ENCODE peak calls at places on chromosomes 1 and 21, in ten cellular contexts. L is amniotic stem cell, E is small intestine, F is fibroblast of mammary gland, U is tibial nerve, C is substantia nigra, N is NT2/D1, Q is left cardiac atrium, Y is fibroblast of lung, Z is hippocampal formation. A is an unnamed sample.

GRCh38 chr1:94279462-94279861 is 42.1 kb upstream of the ARHGAP29 start:
- DNase-seq in L (no peak), E (no peak), F (no peak), U (no peak), C (no peak), N (no peak), Q (no peak), Y (peak), Z (no peak), A (no peak)

GRCh38 chr1:56525463-56526155 is 53.8 kb downstream of the PLPP3 start:
- DNase-seq in L (no peak), E (peak), F (peak), U (peak), C (no peak), N (no peak), Q (no peak), Y (peak), Z (no peak), A (no peak)

GRCh38 chr1:71049951-71050598 is 2.5 kb upstream of the PTGER3 start:
- DNase-seq in L (peak), E (peak), F (peak), U (peak), C (no peak), N (peak), Q (no peak), Y (peak), Z (peak), A (no peak)

GRCh38 chr1:23867542-23867952 is 543 bp downstream of the FUCA1 start:
- DNase-seq in L (no peak), E (peak), F (no peak), U (no peak), C (no peak), N (no peak), Q (no peak), Y (no peak), Z (no peak), A (no peak)

GRCh38 chr1:5485968-5486665 is 506.1 kb downstream of the NPHP4 start:
- DNase-seq in L (no peak), E (no peak), F (no peak), U (no peak), C (no peak), N (no peak), Q (no peak), Y (no peak), Z (no peak), A (no peak)

GRCh38 chr1:19689856-19690255 is 25.2 kb downstream of the HTR6 start:
- DNase-seq in L (no peak), E (no peak), F (no peak), U (no peak), C (no peak), N (no peak), Q (no peak), Y (no peak), Z (no peak), A (no peak)

GRCh38 chr1:231517076-231517475 is 11.4 kb upstream of the TSNAX start:
- DNase-seq in L (no peak), E (no peak), F (no peak), U (no peak), C (no peak), N (no peak), Q (no peak), Y (peak), Z (no peak), A (no peak)

GRCh38 chr1:103371234-103371633 is 154.3 kb upstream of the RNPC3 start:
- DNase-seq in L (no peak), E (no peak), F (peak), U (peak), C (no peak), N (no peak), Q (no peak), Y (peak), Z (no peak), A (peak)

GRCh38 chr1:151612506-151613274 is 840 bp downstream of the SNX27 start:
- DNase-seq in L (no peak), E (no peak), F (peak), U (peak), C (peak), N (no peak), Q (peak), Y (peak), Z (peak), A (peak)

GRCh38 chr1:86394416-86394815 is 1.7 kb downstream of the ODF2L start:
- DNase-seq in L (peak), E (no peak), F (peak), U (no peak), C (no peak), N (no peak), Q (no peak), Y (peak), Z (no peak), A (no peak)

GRCh38 chr1:216119600-216119999 is 303.6 kb downstream of the USH2A start:
- DNase-seq in L (no peak), E (peak), F (peak), U (no peak), C (no peak), N (peak), Q (no peak), Y (peak), Z (no peak), A (no peak)

GRCh38 chr1:158126425-158126824 is 54.3 kb upstream of the CD1D start:
- DNase-seq in L (no peak), E (no peak), F (no peak), U (no peak), C (no peak), N (no peak), Q (no peak), Y (no peak), Z (no peak), A (no peak)

GRCh38 chr1:69433073-69433472 is 134.6 kb upstream of the LRRC7 start:
- DNase-seq in L (no peak), E (no peak), F (no peak), U (no peak), C (no peak), N (no peak), Q (no peak), Y (peak), Z (no peak), A (no peak)

GRCh38 chr1:209875510-209875909 is 47.7 kb downstream of the UTP25 start:
- DNase-seq in L (peak), E (peak), F (peak), U (no peak), C (no peak), N (peak), Q (no peak), Y (peak), Z (peak), A (no peak)

GRCh38 chr21:26719750-26720149 is 125.5 kb downstream of the ADAMTS1 start:
- DNase-seq in L (no peak), E (no peak), F (no peak), U (no peak), C (peak), N (no peak), Q (peak), Y (no peak), Z (no peak), A (no peak)

GRCh38 chr1:198443374-198444233 is 96.9 kb downstream of the ATP6V1G3 start:
- DNase-seq in L (peak), E (no peak), F (peak), U (no peak), C (no peak), N (no peak), Q (no peak), Y (peak), Z (no peak), A (no peak)

GRCh38 chr1:165898837-165899236 is 71.4 kb downstream of the UCK2 start:
- DNase-seq in L (peak), E (no peak), F (peak), U (no peak), C (no peak), N (no peak), Q (no peak), Y (peak), Z (no peak), A (no peak)

GRCh38 chr1:29488086-29488793 is 251.9 kb downstream of the PTPRU start:
- DNase-seq in L (no peak), E (no peak), F (no peak), U (no peak), C (no peak), N (no peak), Q (no peak), Y (no peak), Z (no peak), A (no peak)

GRCh38 chr1:29974345-29974744 is 738.0 kb downstream of the PTPRU start:
- DNase-seq in L (peak), E (no peak), F (peak), U (no peak), C (no peak), N (peak), Q (no peak), Y (peak), Z (no peak), A (no peak)

GRCh38 chr1:244010191-244010590 is 40.9 kb upstream of the ZBTB18 start:
- DNase-seq in L (no peak), E (no peak), F (peak), U (no peak), C (no peak), N (no peak), Q (no peak), Y (peak), Z (no peak), A (no peak)

GRCh38 chr1:47545912-47546483 is 108.2 kb downstream of the FOXD2 start:
- DNase-seq in L (no peak), E (no peak), F (no peak), U (no peak), C (no peak), N (no peak), Q (no peak), Y (no peak), Z (no peak), A (no peak)

GRCh38 chr1:95247607-95248006 is 13.6 kb downstream of the RWDD3 start:
- DNase-seq in L (no peak), E (no peak), F (no peak), U (no peak), C (no peak), N (no peak), Q (no peak), Y (no peak), Z (no peak), A (no peak)

GRCh38 chr1:238063454-238063853 is 172.7 kb upstream of the ZP4 start:
- DNase-seq in L (no peak), E (peak), F (peak), U (no peak), C (no peak), N (no peak), Q (no peak), Y (peak), Z (no peak), A (no peak)

GRCh38 chr1:230124187-230125128 is 57.4 kb downstream of the GALNT2 start:
- DNase-seq in L (no peak), E (no peak), F (peak), U (no peak), C (no peak), N (no peak), Q (no peak), Y (peak), Z (no peak), A (no peak)

GRCh38 chr1:10943991-10944730 is 68.3 kb upstream of the TARDBP start:
- DNase-seq in L (no peak), E (peak), F (peak), U (peak), C (no peak), N (no peak), Q (no peak), Y (peak), Z (no peak), A (peak)

GRCh38 chr1:41802532-41803501 is 115.9 kb downstream of the HIVEP3 start:
- DNase-seq in L (no peak), E (peak), F (no peak), U (peak), C (peak), N (no peak), Q (peak), Y (no peak), Z (peak), A (peak)

GRCh38 chr1:60833173-60833572 is 249.2 kb upstream of the NFIA start:
- DNase-seq in L (no peak), E (peak), F (no peak), U (no peak), C (no peak), N (no peak), Q (peak), Y (no peak), Z (no peak), A (peak)

GRCh38 chr1:154129392-154129970 is 25.4 kb downstream of the NUP210L start:
- DNase-seq in L (no peak), E (no peak), F (peak), U (no peak), C (no peak), N (no peak), Q (no peak), Y (peak), Z (no peak), A (no peak)

GRCh38 chr1:204405988-204406387 is 5.6 kb downstream of the PPP1R15B start:
- DNase-seq in L (no peak), E (no peak), F (no peak), U (no peak), C (no peak), N (no peak), Q (no peak), Y (no peak), Z (no peak), A (no peak)

GRCh38 chr1:43554444-43554992 is 23.8 kb downstream of the PTPRF start:
- DNase-seq in L (no peak), E (peak), F (peak), U (no peak), C (no peak), N (peak), Q (no peak), Y (peak), Z (peak), A (no peak)